ENCODE peak calls at places on chromosome 9, in eight cellular contexts. One of them, this sample, is unnamed.

GRCh38 chr9:73079326-73079725 is 72.3 kb upstream of the ANXA1 start:
- DNase-seq in T-cell: no peak
- DNase-seq in DMS153: no peak
- DNase-seq in activated CD4-positive, alpha-beta T cell treated with anti-CD3 and anti-CD28 coated beads, Interleukin-2, amount 10 ng/mL, durations not matched to agents 7 days and 5 days: no peak
- DNase-seq in G401: no peak
- DNase-seq in RCC 7860: peak; percentile 15
- DNase-seq in cerebellar nuclear complex: no peak
- DNase-seq in HTR-8/SVneo: no peak
- DNase-seq in this sample: peak; percentile 7

GRCh38 chr9:127589955-127590370 is 22.1 kb upstream of the STXBP1 start:
- DNase-seq in activated CD4-positive, alpha-beta T cell treated with anti-CD3 and anti-CD28 coated beads, Interleukin-2, amount 10 ng/mL, durations not matched to agents 7 days and 5 days: peak; percentile 43
- DNase-seq in cerebellar nuclear complex: peak; percentile 85
- DNase-seq in HTR-8/SVneo: peak; percentile 69
- DNase-seq in G401: peak; percentile 91
- DNase-seq in RCC 7860: peak; percentile 69
- DNase-seq in DMS153: peak; percentile 52
- DNase-seq in T-cell: no peak
- DNase-seq in this sample: peak; percentile 29

GRCh38 chr9:106677374-106677773 is 185.6 kb upstream of the ZNF462 start:
- DNase-seq in T-cell: no peak
- DNase-seq in G401: no peak
- DNase-seq in cerebellar nuclear complex: no peak
- DNase-seq in DMS153: no peak
- DNase-seq in HTR-8/SVneo: no peak
- DNase-seq in RCC 7860: no peak
- DNase-seq in activated CD4-positive, alpha-beta T cell treated with anti-CD3 and anti-CD28 coated beads, Interleukin-2, amount 10 ng/mL, durations not matched to agents 7 days and 5 days: no peak
- DNase-seq in this sample: no peak

GRCh38 chr9:114156658-114157421 is 1.5 kb downstream of the COL27A1 start:
- DNase-seq in G401: peak; percentile 71
- DNase-seq in T-cell: no peak
- DNase-seq in activated CD4-positive, alpha-beta T cell treated with anti-CD3 and anti-CD28 coated beads, Interleukin-2, amount 10 ng/mL, durations not matched to agents 7 days and 5 days: no peak
- DNase-seq in cerebellar nuclear complex: no peak
- DNase-seq in HTR-8/SVneo: peak; percentile 42
- DNase-seq in DMS153: no peak
- DNase-seq in RCC 7860: peak; percentile 59
- DNase-seq in this sample: no peak

GRCh38 chr9:120539951-120540350 is 40.0 kb downstream of the CDK5RAP2 start:
- DNase-seq in T-cell: no peak
- DNase-seq in cerebellar nuclear complex: no peak
- DNase-seq in DMS153: no peak
- DNase-seq in RCC 7860: no peak
- DNase-seq in G401: no peak
- DNase-seq in HTR-8/SVneo: no peak
- DNase-seq in activated CD4-positive, alpha-beta T cell treated with anti-CD3 and anti-CD28 coated beads, Interleukin-2, amount 10 ng/mL, durations not matched to agents 7 days and 5 days: no peak
- DNase-seq in this sample: no peak

GRCh38 chr9:15220658-15221310 is 86.2 kb downstream of the TTC39B start:
- DNase-seq in cerebellar nuclear complex: no peak
- DNase-seq in DMS153: no peak
- DNase-seq in activated CD4-positive, alpha-beta T cell treated with anti-CD3 and anti-CD28 coated beads, Interleukin-2, amount 10 ng/mL, durations not matched to agents 7 days and 5 days: no peak
- DNase-seq in HTR-8/SVneo: no peak
- DNase-seq in T-cell: no peak
- DNase-seq in G401: no peak
- DNase-seq in RCC 7860: no peak
- DNase-seq in this sample: no peak

GRCh38 chr9:137875846-137876245 is 1.7 kb upstream of the CACNA1B start:
- DNase-seq in T-cell: no peak
- DNase-seq in HTR-8/SVneo: no peak
- DNase-seq in cerebellar nuclear complex: no peak
- DNase-seq in activated CD4-positive, alpha-beta T cell treated with anti-CD3 and anti-CD28 coated beads, Interleukin-2, amount 10 ng/mL, durations not matched to agents 7 days and 5 days: no peak
- DNase-seq in G401: no peak
- DNase-seq in DMS153: no peak
- DNase-seq in RCC 7860: no peak
- DNase-seq in this sample: no peak

GRCh38 chr9:108186996-108187395 is 668.8 kb downstream of the ACTL7B start:
- DNase-seq in DMS153: no peak
- DNase-seq in HTR-8/SVneo: no peak
- DNase-seq in cerebellar nuclear complex: no peak
- DNase-seq in RCC 7860: no peak
- DNase-seq in activated CD4-positive, alpha-beta T cell treated with anti-CD3 and anti-CD28 coated beads, Interleukin-2, amount 10 ng/mL, durations not matched to agents 7 days and 5 days: no peak
- DNase-seq in G401: no peak
- DNase-seq in T-cell: no peak
- DNase-seq in this sample: no peak

GRCh38 chr9:389758-390157 is 175.1 kb downstream of the DOCK8 start:
- DNase-seq in T-cell: no peak
- DNase-seq in cerebellar nuclear complex: no peak
- DNase-seq in G401: no peak
- DNase-seq in DMS153: no peak
- DNase-seq in RCC 7860: no peak
- DNase-seq in HTR-8/SVneo: no peak
- DNase-seq in activated CD4-positive, alpha-beta T cell treated with anti-CD3 and anti-CD28 coated beads, Interleukin-2, amount 10 ng/mL, durations not matched to agents 7 days and 5 days: no peak
- DNase-seq in this sample: no peak

This sample was measured in Jurkat, Clone E6-1.